ENCODE peak calls at places on chromosome 4, in ten cellular contexts. One of them, this sample, is unnamed.

GRCh38 chr4:109434007-109434792 is 585 bp downstream of the SEC24B start:
- DNase-seq in right lobe of liver: peak; percentile 74
- DNase-seq in NT2/D1: no peak
- DNase-seq in heart right ventricle: peak; percentile 51
- DNase-seq in uterus: peak; percentile 41
- DNase-seq in cardiac muscle cell: peak; percentile 19
- DNase-seq in IMR-90: peak; percentile 18
- DNase-seq in ovary: peak; percentile 60
- DNase-seq in neuronal stem cell: peak; percentile 14
- DNase-seq in CD8-positive, alpha-beta T cell: peak; percentile 3
- DNase-seq in this sample: peak; percentile 24

GRCh38 chr4:84578540-84579409 is 4.2 kb upstream of the CDS1 start:
- DNase-seq in right lobe of liver: no peak
- DNase-seq in NT2/D1: no peak
- DNase-seq in heart right ventricle: no peak
- DNase-seq in uterus: no peak
- DNase-seq in cardiac muscle cell: peak; percentile 72
- DNase-seq in IMR-90: peak; percentile 58
- DNase-seq in ovary: no peak
- DNase-seq in neuronal stem cell: no peak
- DNase-seq in CD8-positive, alpha-beta T cell: no peak
- DNase-seq in this sample: peak; percentile 21

GRCh38 chr4:184470785-184471110 is 3.6 kb downstream of the IRF2 start:
- DNase-seq in right lobe of liver: no peak
- DNase-seq in NT2/D1: no peak
- DNase-seq in heart right ventricle: no peak
- DNase-seq in uterus: no peak
- DNase-seq in cardiac muscle cell: no peak
- DNase-seq in IMR-90: no peak
- DNase-seq in ovary: no peak
- DNase-seq in neuronal stem cell: no peak
- DNase-seq in CD8-positive, alpha-beta T cell: no peak
- DNase-seq in this sample: no peak

GRCh38 chr4:11765849-11766453 is 337.3 kb upstream of the HS3ST1 start:
- DNase-seq in right lobe of liver: no peak
- DNase-seq in NT2/D1: peak; percentile 50
- DNase-seq in heart right ventricle: no peak
- DNase-seq in uterus: no peak
- DNase-seq in cardiac muscle cell: peak; percentile 70
- DNase-seq in IMR-90: peak; percentile 37
- DNase-seq in ovary: no peak
- DNase-seq in neuronal stem cell: peak; percentile 33
- DNase-seq in CD8-positive, alpha-beta T cell: no peak
- DNase-seq in this sample: no peak

GRCh38 chr4:161791796-161792556 is 371.8 kb downstream of the FSTL5 start:
- DNase-seq in right lobe of liver: peak; percentile 44
- DNase-seq in NT2/D1: no peak
- DNase-seq in heart right ventricle: no peak
- DNase-seq in uterus: no peak
- DNase-seq in cardiac muscle cell: no peak
- DNase-seq in IMR-90: no peak
- DNase-seq in ovary: no peak
- DNase-seq in neuronal stem cell: no peak
- DNase-seq in CD8-positive, alpha-beta T cell: no peak
- DNase-seq in this sample: no peak

GRCh38 chr4:180253419-180253818 is 1989.8 kb upstream of the TENM3 start:
- DNase-seq in right lobe of liver: no peak
- DNase-seq in NT2/D1: no peak
- DNase-seq in heart right ventricle: no peak
- DNase-seq in uterus: no peak
- DNase-seq in cardiac muscle cell: no peak
- DNase-seq in IMR-90: no peak
- DNase-seq in ovary: no peak
- DNase-seq in neuronal stem cell: no peak
- DNase-seq in CD8-positive, alpha-beta T cell: no peak
- DNase-seq in this sample: no peak

GRCh38 chr4:23384741-23385140 is 505.1 kb downstream of the PPARGC1A start:
- DNase-seq in right lobe of liver: no peak
- DNase-seq in NT2/D1: no peak
- DNase-seq in heart right ventricle: no peak
- DNase-seq in uterus: no peak
- DNase-seq in cardiac muscle cell: peak; percentile 6
- DNase-seq in IMR-90: peak; percentile 9
- DNase-seq in ovary: no peak
- DNase-seq in neuronal stem cell: no peak
- DNase-seq in CD8-positive, alpha-beta T cell: no peak
- DNase-seq in this sample: no peak

GRCh38 chr4:154732669-154733068 is 11.1 kb upstream of the LRAT start:
- DNase-seq in right lobe of liver: no peak
- DNase-seq in NT2/D1: no peak
- DNase-seq in heart right ventricle: no peak
- DNase-seq in uterus: no peak
- DNase-seq in cardiac muscle cell: no peak
- DNase-seq in IMR-90: no peak
- DNase-seq in ovary: no peak
- DNase-seq in neuronal stem cell: no peak
- DNase-seq in CD8-positive, alpha-beta T cell: no peak
- DNase-seq in this sample: no peak

GRCh38 chr4:148074462-148074861 is 342.6 kb downstream of the ARHGAP10 start:
- DNase-seq in right lobe of liver: no peak
- DNase-seq in NT2/D1: no peak
- DNase-seq in heart right ventricle: no peak
- DNase-seq in uterus: no peak
- DNase-seq in cardiac muscle cell: no peak
- DNase-seq in IMR-90: no peak
- DNase-seq in ovary: no peak
- DNase-seq in neuronal stem cell: no peak
- DNase-seq in CD8-positive, alpha-beta T cell: no peak
- DNase-seq in this sample: no peak

GRCh38 chr4:6769138-6769983 is 13.2 kb upstream of the KIAA0232 start:
- DNase-seq in right lobe of liver: no peak
- DNase-seq in NT2/D1: no peak
- DNase-seq in heart right ventricle: no peak
- DNase-seq in uterus: no peak
- DNase-seq in cardiac muscle cell: no peak
- DNase-seq in IMR-90: no peak
- DNase-seq in ovary: no peak
- DNase-seq in neuronal stem cell: no peak
- DNase-seq in CD8-positive, alpha-beta T cell: no peak
- DNase-seq in this sample: no peak

GRCh38 chr4:8702020-8702495 is 109.5 kb downstream of the CPZ start:
- DNase-seq in right lobe of liver: no peak
- DNase-seq in NT2/D1: no peak
- DNase-seq in heart right ventricle: no peak
- DNase-seq in uterus: no peak
- DNase-seq in cardiac muscle cell: no peak
- DNase-seq in IMR-90: no peak
- DNase-seq in ovary: no peak
- DNase-seq in neuronal stem cell: no peak
- DNase-seq in CD8-positive, alpha-beta T cell: no peak
- DNase-seq in this sample: no peak

GRCh38 chr4:24979554-24979953 is 51.2 kb downstream of the LGI2 start:
- DNase-seq in right lobe of liver: no peak
- DNase-seq in NT2/D1: no peak
- DNase-seq in heart right ventricle: no peak
- DNase-seq in uterus: no peak
- DNase-seq in cardiac muscle cell: peak; percentile 71
- DNase-seq in IMR-90: no peak
- DNase-seq in ovary: no peak
- DNase-seq in neuronal stem cell: no peak
- DNase-seq in CD8-positive, alpha-beta T cell: no peak
- DNase-seq in this sample: no peak

GRCh38 chr4:6969826-6970800 is 60.5 kb downstream of the TBC1D14 start:
- DNase-seq in right lobe of liver: no peak
- DNase-seq in NT2/D1: no peak
- DNase-seq in heart right ventricle: no peak
- DNase-seq in uterus: no peak
- DNase-seq in cardiac muscle cell: no peak
- DNase-seq in IMR-90: no peak
- DNase-seq in ovary: no peak
- DNase-seq in neuronal stem cell: no peak
- DNase-seq in CD8-positive, alpha-beta T cell: no peak
- DNase-seq in this sample: no peak

GRCh38 chr4:187218705-187219245 is 495.1 kb upstream of the FAT1 start:
- DNase-seq in right lobe of liver: no peak
- DNase-seq in NT2/D1: no peak
- DNase-seq in heart right ventricle: no peak
- DNase-seq in uterus: no peak
- DNase-seq in cardiac muscle cell: no peak
- DNase-seq in IMR-90: peak; percentile 74
- DNase-seq in ovary: no peak
- DNase-seq in neuronal stem cell: no peak
- DNase-seq in CD8-positive, alpha-beta T cell: no peak
- DNase-seq in this sample: no peak

GRCh38 chr4:164531336-164531735 is 222.6 kb upstream of the SMIM31 start:
- DNase-seq in right lobe of liver: no peak
- DNase-seq in NT2/D1: no peak
- DNase-seq in heart right ventricle: no peak
- DNase-seq in uterus: no peak
- DNase-seq in cardiac muscle cell: no peak
- DNase-seq in IMR-90: no peak
- DNase-seq in ovary: no peak
- DNase-seq in neuronal stem cell: no peak
- DNase-seq in CD8-positive, alpha-beta T cell: no peak
- DNase-seq in this sample: no peak

DNA sequence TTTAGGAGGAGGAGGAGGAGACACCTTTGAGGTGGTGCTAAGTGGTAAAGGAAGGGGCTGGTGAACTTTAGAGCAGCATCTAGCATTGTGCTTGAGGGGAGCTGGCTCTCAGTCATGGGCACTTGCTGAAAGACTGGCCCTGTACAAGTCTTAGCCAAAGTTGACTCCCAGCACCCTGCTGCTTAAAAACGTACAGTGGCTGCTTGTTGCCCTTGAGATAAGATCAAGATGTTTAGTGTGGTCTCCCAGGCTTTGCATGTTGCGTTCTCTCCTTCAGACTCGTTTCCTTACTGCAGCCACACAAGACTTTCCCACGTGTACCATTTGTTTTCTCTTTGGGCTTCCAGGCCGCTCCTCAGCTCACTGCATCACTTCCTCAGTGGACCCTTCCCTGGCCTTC is 1.8 kb downstream of the MED28 start:
- DNase-seq in right lobe of liver: no peak
- DNase-seq in NT2/D1: no peak
- DNase-seq in heart right ventricle: no peak
- DNase-seq in uterus: no peak
- DNase-seq in cardiac muscle cell: no peak
- DNase-seq in IMR-90: no peak
- DNase-seq in ovary: no peak
- DNase-seq in neuronal stem cell: no peak
- DNase-seq in CD8-positive, alpha-beta T cell: no peak
- DNase-seq in this sample: no peak
- H3K4me3 ChIP-seq in right lobe of liver: no peak overlapping the region
- H3K4me3 ChIP-seq in NT2/D1: peak overlapping the region; percentile 21
- H3K4me3 ChIP-seq in heart right ventricle: peak overlapping the region; percentile 100
- H3K4me3 ChIP-seq in uterus: no peak overlapping the region
- H3K4me3 ChIP-seq in cardiac muscle cell: no peak overlapping the region
- H3K4me3 ChIP-seq in IMR-90: no peak overlapping the region
- H3K4me3 ChIP-seq in ovary: no peak overlapping the region
- H3K4me3 ChIP-seq in neuronal stem cell: no peak overlapping the region
- H3K4me3 ChIP-seq in CD8-positive, alpha-beta T cell: peak overlapping the region; percentile 22
- H3K4me3 ChIP-seq in this sample: no peak overlapping the region

GRCh38 chr4:3524920-3525319 is 7.3 kb downstream of the LRPAP1 start:
- DNase-seq in right lobe of liver: peak; percentile 37
- DNase-seq in NT2/D1: no peak
- DNase-seq in heart right ventricle: no peak
- DNase-seq in uterus: no peak
- DNase-seq in cardiac muscle cell: no peak
- DNase-seq in IMR-90: no peak
- DNase-seq in ovary: no peak
- DNase-seq in neuronal stem cell: no peak
- DNase-seq in CD8-positive, alpha-beta T cell: no peak
- DNase-seq in this sample: no peak

GRCh38 chr4:3524349-3524748 is 7.9 kb downstream of the LRPAP1 start:
- DNase-seq in right lobe of liver: peak; percentile 36
- DNase-seq in NT2/D1: no peak
- DNase-seq in heart right ventricle: no peak
- DNase-seq in uterus: no peak
- DNase-seq in cardiac muscle cell: no peak
- DNase-seq in IMR-90: no peak
- DNase-seq in ovary: no peak
- DNase-seq in neuronal stem cell: no peak
- DNase-seq in CD8-positive, alpha-beta T cell: no peak
- DNase-seq in this sample: no peak

GRCh38 chr4:3526456-3526855 is 5.8 kb downstream of the LRPAP1 start:
- DNase-seq in right lobe of liver: peak; percentile 30
- DNase-seq in NT2/D1: no peak
- DNase-seq in heart right ventricle: no peak
- DNase-seq in uterus: no peak
- DNase-seq in cardiac muscle cell: no peak
- DNase-seq in IMR-90: no peak
- DNase-seq in ovary: no peak
- DNase-seq in neuronal stem cell: no peak
- DNase-seq in CD8-positive, alpha-beta T cell: no peak
- DNase-seq in this sample: no peak

GRCh38 chr4:3527101-3527913 is 4.9 kb downstream of the LRPAP1 start:
- DNase-seq in right lobe of liver: peak; percentile 37
- DNase-seq in NT2/D1: no peak
- DNase-seq in heart right ventricle: no peak
- DNase-seq in uterus: no peak
- DNase-seq in cardiac muscle cell: no peak
- DNase-seq in IMR-90: no peak
- DNase-seq in ovary: no peak
- DNase-seq in neuronal stem cell: no peak
- DNase-seq in CD8-positive, alpha-beta T cell: no peak
- DNase-seq in this sample: no peak

GRCh38 chr4:3525532-3526430 is 6.4 kb downstream of the LRPAP1 start:
- DNase-seq in right lobe of liver: peak; percentile 44
- DNase-seq in NT2/D1: no peak
- DNase-seq in heart right ventricle: no peak
- DNase-seq in uterus: no peak
- DNase-seq in cardiac muscle cell: no peak
- DNase-seq in IMR-90: no peak
- DNase-seq in ovary: no peak
- DNase-seq in neuronal stem cell: no peak
- DNase-seq in CD8-positive, alpha-beta T cell: no peak
- DNase-seq in this sample: no peak
- H3K36me3 ChIP-seq in right lobe of liver: peaks cover 32% of the 10 kb centered on the region
- H3K36me3 ChIP-seq in NT2/D1: peaks cover 96% of the 10 kb centered on the region
- H3K36me3 ChIP-seq in heart right ventricle: no peaks in the 10 kb centered on the region
- H3K36me3 ChIP-seq in uterus: no peaks in the 10 kb centered on the region
- H3K36me3 ChIP-seq in cardiac muscle cell: peaks cover 4% of the 10 kb centered on the region
- H3K36me3 ChIP-seq in IMR-90: peaks cover 42% of the 10 kb centered on the region
- H3K36me3 ChIP-seq in ovary: peaks cover 2% of the 10 kb centered on the region
- H3K36me3 ChIP-seq in neuronal stem cell: peaks cover 34% of the 10 kb centered on the region
- H3K36me3 ChIP-seq in CD8-positive, alpha-beta T cell: peaks cover 32% of the 10 kb centered on the region
- H3K36me3 ChIP-seq in this sample: peaks cover 6% of the 10 kb centered on the region

GRCh38 chr4:3706565-3707422 is 59.4 kb upstream of the ADRA2C start:
- DNase-seq in right lobe of liver: peak; percentile 39
- DNase-seq in NT2/D1: no peak
- DNase-seq in heart right ventricle: no peak
- DNase-seq in uterus: no peak
- DNase-seq in cardiac muscle cell: no peak
- DNase-seq in IMR-90: no peak
- DNase-seq in ovary: peak; percentile 9
- DNase-seq in neuronal stem cell: no peak
- DNase-seq in CD8-positive, alpha-beta T cell: no peak
- DNase-seq in this sample: no peak
- H3K4me3 ChIP-seq in right lobe of liver: no peak overlapping the region
- H3K4me3 ChIP-seq in NT2/D1: no peak overlapping the region
- H3K4me3 ChIP-seq in heart right ventricle: no peak overlapping the region
- H3K4me3 ChIP-seq in uterus: no peak overlapping the region
- H3K4me3 ChIP-seq in cardiac muscle cell: no peak overlapping the region
- H3K4me3 ChIP-seq in IMR-90: no peak overlapping the region
- H3K4me3 ChIP-seq in ovary: no peak overlapping the region
- H3K4me3 ChIP-seq in neuronal stem cell: no peak overlapping the region
- H3K4me3 ChIP-seq in CD8-positive, alpha-beta T cell: no peak overlapping the region
- H3K4me3 ChIP-seq in this sample: no peak overlapping the region

GRCh38 chr4:2913168-2913567 is 50.0 kb downstream of the NOP14 start:
- DNase-seq in right lobe of liver: peak; percentile 27
- DNase-seq in NT2/D1: no peak
- DNase-seq in heart right ventricle: no peak
- DNase-seq in uterus: no peak
- DNase-seq in cardiac muscle cell: no peak
- DNase-seq in IMR-90: no peak
- DNase-seq in ovary: no peak
- DNase-seq in neuronal stem cell: no peak
- DNase-seq in CD8-positive, alpha-beta T cell: no peak
- DNase-seq in this sample: no peak
- H3K36me3 ChIP-seq in right lobe of liver: peaks cover 60% of the 10 kb centered on the region
- H3K36me3 ChIP-seq in NT2/D1: peaks cover 79% of the 10 kb centered on the region
- H3K36me3 ChIP-seq in heart right ventricle: peaks cover 4% of the 10 kb centered on the region
- H3K36me3 ChIP-seq in uterus: no peaks in the 10 kb centered on the region
- H3K36me3 ChIP-seq in cardiac muscle cell: peaks cover 37% of the 10 kb centered on the region
- H3K36me3 ChIP-seq in IMR-90: peaks cover 67% of the 10 kb centered on the region
- H3K36me3 ChIP-seq in ovary: no peaks in the 10 kb centered on the region
- H3K36me3 ChIP-seq in neuronal stem cell: peaks cover 46% of the 10 kb centered on the region
- H3K36me3 ChIP-seq in CD8-positive, alpha-beta T cell: peaks cover 47% of the 10 kb centered on the region
- H3K36me3 ChIP-seq in this sample: no peaks in the 10 kb centered on the region

This sample was measured in prostate gland.